ENCODE peak calls at places on chromosomes 11 and 22, in five cellular contexts. One of them, this sample, is unnamed.

GRCh38 chr11:30445056-30445455 is 122.2 kb downstream of the ARL14EP start:
- DNase-seq in A549: no peak
- DNase-seq in stomach: no peak
- DNase-seq in esophagus squamous epithelium: no peak
- DNase-seq in K562: no peak
- DNase-seq in this sample: no peak

GRCh38 chr11:85663080-85663729 is 1.7 kb downstream of the CREBZF start:
- DNase-seq in A549: no peak
- DNase-seq in stomach: no peak
- DNase-seq in esophagus squamous epithelium: no peak
- DNase-seq in K562: no peak
- DNase-seq in this sample: peak

GRCh38 chr11:123473941-123474668 is 44.0 kb downstream of the GRAMD1B start:
- DNase-seq in A549: peak
- DNase-seq in stomach: no peak
- DNase-seq in esophagus squamous epithelium: no peak
- DNase-seq in K562: no peak
- DNase-seq in this sample: no peak

GRCh38 chr22:20058989-20059770 is 20.9 kb upstream of the DGCR8 start:
- DNase-seq in A549: no peak
- DNase-seq in stomach: no peak
- DNase-seq in esophagus squamous epithelium: no peak
- DNase-seq in K562: peak
- DNase-seq in this sample: no peak

GRCh38 chr11:102312656-102313055 is 4.6 kb upstream of the BIRC3 start:
- DNase-seq in A549: no peak
- DNase-seq in stomach: no peak
- DNase-seq in esophagus squamous epithelium: no peak
- DNase-seq in K562: no peak
- DNase-seq in this sample: no peak

GRCh38 chr22:46535876-46536558 is 1.4 kb downstream of the CELSR1 start:
- DNase-seq in A549: peak
- DNase-seq in stomach: no peak
- DNase-seq in esophagus squamous epithelium: no peak
- DNase-seq in K562: no peak
- DNase-seq in this sample: no peak

GRCh38 chr11:125871391-125872137 is 15.9 kb upstream of the HYLS1 start:
- DNase-seq in A549: peak
- DNase-seq in stomach: peak
- DNase-seq in esophagus squamous epithelium: no peak
- DNase-seq in K562: peak
- DNase-seq in this sample: peak

GRCh38 chr11:100328626-100329340 is 358.3 kb upstream of the ARHGAP42 start:
- DNase-seq in A549: peak
- DNase-seq in stomach: no peak
- DNase-seq in esophagus squamous epithelium: no peak
- DNase-seq in K562: no peak
- DNase-seq in this sample: no peak

GRCh38 chr11:3853935-3854659 is 1.4 kb upstream of the STIM1 start:
- DNase-seq in A549: no peak
- DNase-seq in stomach: peak
- DNase-seq in esophagus squamous epithelium: no peak
- DNase-seq in K562: no peak
- DNase-seq in this sample: peak

GRCh38 chr22:22817468-22818201 is 70.0 kb upstream of the IGLL5 start:
- DNase-seq in A549: no peak
- DNase-seq in stomach: no peak
- DNase-seq in esophagus squamous epithelium: no peak
- DNase-seq in K562: peak
- DNase-seq in this sample: no peak

GRCh38 chr11:128707671-128708070 is 13.8 kb downstream of the FLI1 start:
- DNase-seq in A549: no peak
- DNase-seq in stomach: no peak
- DNase-seq in esophagus squamous epithelium: no peak
- DNase-seq in K562: no peak
- DNase-seq in this sample: no peak

GRCh38 chr11:128719556-128719824 is 25.6 kb downstream of the FLI1 start:
- DNase-seq in A549: no peak
- DNase-seq in stomach: no peak
- DNase-seq in esophagus squamous epithelium: no peak
- DNase-seq in K562: no peak
- DNase-seq in this sample: no peak

GRCh38 chr11:126510621-126511370 is 155.3 kb downstream of the ST3GAL4 start:
- DNase-seq in A549: no peak
- DNase-seq in stomach: no peak
- DNase-seq in esophagus squamous epithelium: no peak
- DNase-seq in K562: no peak
- DNase-seq in this sample: no peak

GRCh38 chr22:38350444-38351359 is 33.5 kb upstream of the CSNK1E start:
- DNase-seq in A549: no peak
- DNase-seq in stomach: peak
- DNase-seq in esophagus squamous epithelium: no peak
- DNase-seq in K562: peak
- DNase-seq in this sample: no peak

GRCh38 chr11:111631666-111632039 is 29.4 kb downstream of the SIK2 start:
- DNase-seq in A549: no peak
- DNase-seq in stomach: no peak
- DNase-seq in esophagus squamous epithelium: no peak
- DNase-seq in K562: no peak
- DNase-seq in this sample: no peak

GRCh38 chr11:33559567-33559966 is 141.1 kb downstream of the C11orf91 start:
- DNase-seq in A549: no peak
- DNase-seq in stomach: no peak
- DNase-seq in esophagus squamous epithelium: no peak
- DNase-seq in K562: no peak
- DNase-seq in this sample: no peak

GRCh38 chr11:40877256-40877655 is 582.2 kb downstream of the LRRC4C start:
- DNase-seq in A549: no peak
- DNase-seq in stomach: no peak
- DNase-seq in esophagus squamous epithelium: no peak
- DNase-seq in K562: no peak
- DNase-seq in this sample: no peak

GRCh38 chr11:107078375-107078774 is 60.1 kb upstream of the GUCY1A2 start:
- DNase-seq in A549: peak
- DNase-seq in stomach: no peak
- DNase-seq in esophagus squamous epithelium: no peak
- DNase-seq in K562: no peak
- DNase-seq in this sample: no peak

GRCh38 chr22:43094085-43094484 is 4.9 kb upstream of the TTLL1 start:
- DNase-seq in A549: peak
- DNase-seq in stomach: peak
- DNase-seq in esophagus squamous epithelium: no peak
- DNase-seq in K562: no peak
- DNase-seq in this sample: peak

GRCh38 chr11:35262735-35263134 is 123.8 kb downstream of the CD44 start:
- DNase-seq in A549: no peak
- DNase-seq in stomach: no peak
- DNase-seq in esophagus squamous epithelium: no peak
- DNase-seq in K562: no peak
- DNase-seq in this sample: no peak

GRCh38 chr11:37026741-37027140 is 428.7 kb upstream of the RAG2 start:
- DNase-seq in A549: no peak
- DNase-seq in stomach: no peak
- DNase-seq in esophagus squamous epithelium: no peak
- DNase-seq in K562: no peak
- DNase-seq in this sample: no peak

GRCh38 chr22:49969751-49970527 is 9.4 kb downstream of the PIM3 start:
- DNase-seq in A549: no peak
- DNase-seq in stomach: peak
- DNase-seq in esophagus squamous epithelium: no peak
- DNase-seq in K562: no peak
- DNase-seq in this sample: no peak

GRCh38 chr11:111582881-111583280 is 19.4 kb upstream of the SIK2 start:
- DNase-seq in A549: no peak
- DNase-seq in stomach: no peak
- DNase-seq in esophagus squamous epithelium: no peak
- DNase-seq in K562: no peak
- DNase-seq in this sample: no peak

GRCh38 chr22:40070701-40071100 is 75.9 kb downstream of the FAM83F start:
- DNase-seq in A549: no peak
- DNase-seq in stomach: no peak
- DNase-seq in esophagus squamous epithelium: no peak
- DNase-seq in K562: no peak
- DNase-seq in this sample: no peak

GRCh38 chr11:2700415-2701211 is 819 bp upstream of the KCNQ1OT1 start:
- DNase-seq in A549: peak
- DNase-seq in stomach: peak
- DNase-seq in esophagus squamous epithelium: no peak
- DNase-seq in K562: peak
- DNase-seq in this sample: peak

GRCh38 chr22:31490496-31490925 is 869 bp upstream of the EIF4ENIF1 start:
- DNase-seq in A549: peak
- DNase-seq in stomach: peak
- DNase-seq in esophagus squamous epithelium: peak
- DNase-seq in K562: peak
- DNase-seq in this sample: peak

GRCh38 chr11:83120328-83120727 is 36.6 kb upstream of the PCF11 start:
- DNase-seq in A549: no peak
- DNase-seq in stomach: no peak
- DNase-seq in esophagus squamous epithelium: no peak
- DNase-seq in K562: no peak
- DNase-seq in this sample: no peak

GRCh38 chr22:17537155-17537554 is 26.1 kb upstream of the SLC25A18 start:
- DNase-seq in A549: no peak
- DNase-seq in stomach: no peak
- DNase-seq in esophagus squamous epithelium: no peak
- DNase-seq in K562: no peak
- DNase-seq in this sample: no peak

GRCh38 chr11:63248966-63249365 is 5.6 kb upstream of the SLC22A25 start:
- DNase-seq in A549: no peak
- DNase-seq in stomach: no peak
- DNase-seq in esophagus squamous epithelium: no peak
- DNase-seq in K562: no peak
- DNase-seq in this sample: no peak

GRCh38 chr11:63246045-63246444 is 2.6 kb upstream of the SLC22A25 start:
- DNase-seq in A549: no peak
- DNase-seq in stomach: no peak
- DNase-seq in esophagus squamous epithelium: no peak
- DNase-seq in K562: no peak
- DNase-seq in this sample: no peak

GRCh38 chr11:63250162-63251050 is 7.0 kb upstream of the SLC22A25 start:
- DNase-seq in A549: no peak
- DNase-seq in stomach: no peak
- DNase-seq in esophagus squamous epithelium: no peak
- DNase-seq in K562: no peak
- DNase-seq in this sample: no peak

DNA sequence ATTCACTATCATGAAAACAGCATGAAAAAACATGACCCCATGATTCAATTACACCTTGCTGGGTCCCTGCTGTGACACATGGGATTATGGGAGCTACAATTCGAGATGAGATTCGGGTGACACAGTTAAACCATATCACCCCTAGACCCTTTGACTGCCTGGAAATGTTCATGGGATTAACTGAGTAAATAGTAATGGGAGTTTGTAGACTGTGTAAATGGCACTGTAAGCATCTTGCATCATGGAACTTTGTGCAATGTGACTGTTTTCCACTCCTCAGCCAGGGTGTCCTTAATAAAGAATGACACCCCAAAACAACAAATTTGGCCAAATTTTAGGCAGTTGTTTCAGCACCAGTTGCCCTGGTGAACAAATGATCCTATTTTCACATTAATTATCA is 7.9 kb upstream of the SLC22A25 start:
- DNase-seq in A549: no peak
- DNase-seq in stomach: no peak
- DNase-seq in esophagus squamous epithelium: no peak
- DNase-seq in K562: no peak
- DNase-seq in this sample: no peak
- TF ChIP-seq POLR2A in A549: no peak
- TF ChIP-seq POLR2A in stomach: no peak
- TF ChIP-seq POLR2A in esophagus squamous epithelium: no peak
- TF ChIP-seq POLR2A in K562: no peak
- TF ChIP-seq POLR2A in this sample: no peak

GRCh38 chr11:506950-507726 is at the start of gene RNH1:
- DNase-seq in A549: peak
- DNase-seq in stomach: peak
- DNase-seq in esophagus squamous epithelium: peak
- DNase-seq in K562: peak
- DNase-seq in this sample: peak
- TF ChIP-seq POLR2A in A549: peak
- TF ChIP-seq POLR2A in stomach: no peak
- TF ChIP-seq POLR2A in esophagus squamous epithelium: peak
- TF ChIP-seq POLR2A in K562: peak
- TF ChIP-seq POLR2A in this sample: no peak

DNA sequence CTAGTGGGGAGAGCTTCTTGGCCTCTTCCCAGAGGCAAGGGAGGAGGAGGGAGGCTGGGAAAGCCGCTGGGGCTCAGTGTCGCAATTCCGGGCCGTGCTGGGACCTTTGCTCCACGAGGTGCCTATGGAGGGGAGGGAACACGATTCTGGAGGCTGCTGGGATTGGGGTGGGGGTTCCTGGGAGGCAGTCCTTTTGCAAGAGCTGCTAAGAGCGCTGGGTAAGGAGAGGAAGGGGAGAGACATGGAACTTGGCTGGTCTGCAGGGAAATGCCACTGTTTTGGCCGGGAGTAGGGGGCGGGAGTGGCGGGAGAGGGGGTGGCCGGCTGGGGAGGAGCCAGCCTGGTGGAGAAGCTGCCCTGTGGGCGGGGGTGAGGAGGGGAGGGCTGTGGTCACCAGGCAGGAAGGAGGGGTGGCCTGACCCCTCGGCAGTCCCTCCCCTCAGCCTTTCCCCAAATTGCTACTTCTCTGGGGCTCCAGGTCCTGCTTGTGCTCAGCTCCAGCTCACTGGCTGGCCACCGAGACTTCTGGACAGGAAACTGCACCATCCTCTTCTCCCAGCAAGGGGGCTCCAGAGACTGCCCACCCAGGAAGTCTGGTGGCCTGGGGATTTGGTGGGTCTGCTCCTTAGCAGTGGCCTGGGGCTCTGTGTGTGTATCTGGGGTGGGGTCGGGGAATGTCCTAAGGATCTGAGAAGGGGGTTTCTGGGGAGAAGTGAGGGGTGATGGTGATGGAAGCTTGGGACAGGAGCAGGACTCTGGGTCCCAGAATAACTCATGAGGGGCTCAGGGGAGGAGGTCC is at the start of gene NR1H3:
- DNase-seq in A549: peak
- DNase-seq in stomach: peak
- DNase-seq in esophagus squamous epithelium: peak
- DNase-seq in K562: peak
- DNase-seq in this sample: peak
- TF ChIP-seq POLR2A in A549: peak
- TF ChIP-seq POLR2A in stomach: no peak
- TF ChIP-seq POLR2A in esophagus squamous epithelium: no peak
- TF ChIP-seq POLR2A in K562: peak
- TF ChIP-seq POLR2A in this sample: no peak

GRCh38 chr11:94681852-94682251 is 86.3 kb upstream of the AMOTL1 start:
- DNase-seq in A549: no peak
- DNase-seq in stomach: no peak
- DNase-seq in esophagus squamous epithelium: no peak
- DNase-seq in K562: no peak
- DNase-seq in this sample: no peak
- TF ChIP-seq POLR2A in A549: no peak
- TF ChIP-seq POLR2A in stomach: no peak
- TF ChIP-seq POLR2A in esophagus squamous epithelium: no peak
- TF ChIP-seq POLR2A in K562: no peak
- TF ChIP-seq POLR2A in this sample: no peak